ENCODE peak calls at places on chromosomes 13 and 19, in four cellular contexts. I, W, Y and L are unnamed samples.

GRCh38 chr19:2115324-2115723 is 18.6 kb downstream of the IZUMO4 start:
- DNase-seq in I (no peak), W (no peak), Y (no peak), L (no peak)

GRCh38 chr13:26785845-26786630 is 25.5 kb upstream of the GPR12 start:
- DNase-seq in I (peak), W (peak), Y (peak), L (peak)

GRCh38 chr13:69243366-69243765 is 864.3 kb upstream of the ATXN8OS start:
- DNase-seq in I (no peak), W (no peak), Y (no peak), L (peak)

GRCh38 chr13:41495044-41495443 is 37.7 kb downstream of the RGCC start:
- DNase-seq in I (no peak), W (no peak), Y (no peak), L (no peak)

GRCh38 chr19:28578786-28579505 is 634.0 kb downstream of the UQCRFS1 start:
- DNase-seq in I (no peak), W (peak), Y (no peak), L (no peak)

GRCh38 chr13:73107970-73108369 is 49.2 kb downstream of the KLF5 start:
- DNase-seq in I (no peak), W (no peak), Y (no peak), L (no peak)

GRCh38 chr13:101785858-101786257 is 333.4 kb downstream of the ITGBL1 start:
- DNase-seq in I (peak), W (no peak), Y (no peak), L (peak)

GRCh38 chr13:33918199-33918932 is 100.4 kb downstream of the RFC3 start:
- DNase-seq in I (no peak), W (no peak), Y (no peak), L (no peak)

GRCh38 chr13:71864094-71864980 is 2.7 kb downstream of the DACH1 start:
- DNase-seq in I (peak), W (no peak), Y (no peak), L (peak)

GRCh38 chr13:76226941-76227340 is 590.8 kb downstream of the LMO7 start:
- DNase-seq in I (no peak), W (no peak), Y (no peak), L (no peak)

GRCh38 chr19:8731428-8732169 is 10.2 kb downstream of the OR2Z1 start:
- DNase-seq in I (no peak), W (no peak), Y (no peak), L (no peak)

GRCh38 chr19:802497-802887 is 5.2 kb downstream of the PTBP1 start:
- DNase-seq in I (no peak), W (no peak), Y (no peak), L (no peak)

GRCh38 chr13:102678339-102679122 is 16.3 kb downstream of the METTL21C start:
- DNase-seq in I (no peak), W (no peak), Y (no peak), L (no peak)

GRCh38 chr19:1466461-1467227 is 12.4 kb downstream of the C19orf25 start:
- DNase-seq in I (no peak), W (no peak), Y (no peak), L (no peak)

GRCh38 chr19:52734340-52734892 is 428 bp downstream of the ZNF611 start:
- DNase-seq in I (no peak), W (peak), Y (no peak), L (peak)

GRCh38 chr19:48624067-48624594 is 4.8 kb downstream of the SPHK2 start:
- DNase-seq in I (peak), W (peak), Y (peak), L (no peak)
- TF ChIP-seq CTCF in I (no peak), W (no peak), Y (no peak), L (no peak)

GRCh38 chr19:54464044-54464623 is 556 bp upstream of the LENG9 start:
- DNase-seq in I (peak), W (peak), Y (peak), L (peak)

GRCh38 chr19:54463531-54464043 is at the start of gene LENG9:
- DNase-seq in I (peak), W (peak), Y (peak), L (peak)

GRCh38 chr19:54465367-54466109 is 2.0 kb upstream of the LENG9 start:
- DNase-seq in I (peak), W (peak), Y (no peak), L (no peak)

GRCh38 chr19:54462713-54463530 is 656 bp downstream of the LENG9 start:
- DNase-seq in I (peak), W (peak), Y (peak), L (peak)

DNA sequence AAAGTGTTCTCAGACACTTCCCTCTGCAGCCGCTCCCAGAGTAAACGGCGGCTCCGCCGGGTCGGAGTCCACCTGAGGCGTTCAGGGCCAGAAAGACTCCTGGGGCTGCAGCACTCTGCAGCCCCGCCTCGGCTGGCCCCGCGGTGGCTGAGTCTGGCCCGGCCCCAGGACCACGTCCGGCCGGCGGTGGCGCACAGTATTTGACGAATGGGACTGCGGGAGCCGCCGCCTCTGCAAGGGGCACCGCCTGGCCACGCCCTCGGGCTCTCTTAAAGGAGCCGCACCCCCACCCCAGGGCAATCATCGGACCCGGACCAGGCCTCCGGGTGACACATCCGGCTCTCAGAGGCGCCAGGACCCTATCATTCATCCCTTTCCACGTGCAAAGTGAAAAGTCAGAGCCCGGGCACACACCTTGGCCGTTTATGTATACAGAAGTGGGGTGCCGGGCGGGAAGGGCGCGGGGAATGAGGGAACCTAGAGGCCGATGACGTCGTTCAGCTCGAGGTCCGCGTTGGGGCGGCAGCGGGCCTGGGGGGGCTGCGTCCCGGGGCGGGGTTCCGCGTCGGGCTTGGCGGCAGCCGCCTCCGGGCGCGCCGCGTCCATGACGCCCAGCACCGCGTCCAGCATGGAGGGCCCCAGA is 1.2 kb upstream of the LENG9 start:
- DNase-seq in I (peak), W (peak), Y (peak), L (peak)
- TF ChIP-seq CTCF in I (no peak), W (no peak), Y (no peak), L (no peak)

DNA sequence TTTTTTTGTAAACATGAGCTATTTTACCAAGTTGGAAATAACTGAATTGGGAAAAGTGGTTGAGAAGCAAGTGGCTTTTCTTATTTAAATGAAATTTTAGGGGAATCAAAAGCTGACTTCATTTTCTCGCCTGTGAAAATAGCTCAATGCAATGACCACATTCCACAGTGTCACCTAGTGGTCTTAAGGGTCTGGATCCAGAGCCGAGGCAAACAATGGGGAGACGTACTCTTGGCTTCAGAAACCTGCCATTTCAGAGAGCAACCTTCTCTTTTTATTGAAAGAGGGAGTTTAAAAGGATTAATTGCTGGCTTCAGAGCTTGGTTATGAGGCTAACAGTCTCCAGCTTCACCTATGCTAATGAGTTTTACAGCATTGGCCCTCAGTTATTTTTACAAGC is 39.7 kb upstream of the RXFP2 start:
- DNase-seq in I (no peak), W (no peak), Y (no peak), L (no peak)
- TF ChIP-seq CTCF in I (no peak), W (no peak), Y (no peak), L (no peak)

GRCh38 chr13:103883152-103883551 is 816.9 kb upstream of the SLC10A2 start:
- DNase-seq in I (peak), W (no peak), Y (no peak), L (peak)
- TF ChIP-seq CTCF in I (peak), W (no peak), Y (no peak), L (no peak)

DNA sequence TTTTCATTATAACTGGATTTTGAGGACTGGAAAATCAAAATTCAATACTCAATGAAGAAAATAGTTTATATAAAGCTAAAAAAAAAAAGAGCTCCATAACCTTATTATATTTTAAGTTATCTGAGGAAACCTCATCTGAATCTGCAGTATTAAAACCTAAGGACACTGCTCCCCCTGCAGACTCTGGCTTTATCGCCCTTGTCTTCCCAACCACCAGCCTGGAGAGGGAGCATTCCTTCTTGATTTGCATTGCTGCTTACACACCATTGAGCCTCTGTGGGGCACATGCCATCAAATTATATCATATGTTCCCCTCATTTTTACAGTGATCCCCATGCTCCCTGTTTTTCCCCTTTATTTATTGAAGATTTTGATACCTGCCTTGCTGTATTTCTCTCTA is 871.4 kb upstream of the GPC6 start:
- DNase-seq in I (peak), W (no peak), Y (no peak), L (no peak)
- TF ChIP-seq CTCF in I (no peak), W (no peak), Y (no peak), L (no peak)

GRCh38 chr13:39602277-39602613 is 748 bp downstream of the LHFPL6 start:
- DNase-seq in I (no peak), W (no peak), Y (no peak), L (no peak)

GRCh38 chr13:39601636-39602035 is 1.4 kb downstream of the LHFPL6 start:
- DNase-seq in I (no peak), W (no peak), Y (no peak), L (no peak)

GRCh38 chr13:39603424-39603947 is 493 bp upstream of the LHFPL6 start:
- DNase-seq in I (no peak), W (no peak), Y (no peak), L (no peak)

GRCh38 chr13:39604736-39605135 is 1.7 kb upstream of the LHFPL6 start:
- DNase-seq in I (no peak), W (no peak), Y (no peak), L (no peak)

DNA sequence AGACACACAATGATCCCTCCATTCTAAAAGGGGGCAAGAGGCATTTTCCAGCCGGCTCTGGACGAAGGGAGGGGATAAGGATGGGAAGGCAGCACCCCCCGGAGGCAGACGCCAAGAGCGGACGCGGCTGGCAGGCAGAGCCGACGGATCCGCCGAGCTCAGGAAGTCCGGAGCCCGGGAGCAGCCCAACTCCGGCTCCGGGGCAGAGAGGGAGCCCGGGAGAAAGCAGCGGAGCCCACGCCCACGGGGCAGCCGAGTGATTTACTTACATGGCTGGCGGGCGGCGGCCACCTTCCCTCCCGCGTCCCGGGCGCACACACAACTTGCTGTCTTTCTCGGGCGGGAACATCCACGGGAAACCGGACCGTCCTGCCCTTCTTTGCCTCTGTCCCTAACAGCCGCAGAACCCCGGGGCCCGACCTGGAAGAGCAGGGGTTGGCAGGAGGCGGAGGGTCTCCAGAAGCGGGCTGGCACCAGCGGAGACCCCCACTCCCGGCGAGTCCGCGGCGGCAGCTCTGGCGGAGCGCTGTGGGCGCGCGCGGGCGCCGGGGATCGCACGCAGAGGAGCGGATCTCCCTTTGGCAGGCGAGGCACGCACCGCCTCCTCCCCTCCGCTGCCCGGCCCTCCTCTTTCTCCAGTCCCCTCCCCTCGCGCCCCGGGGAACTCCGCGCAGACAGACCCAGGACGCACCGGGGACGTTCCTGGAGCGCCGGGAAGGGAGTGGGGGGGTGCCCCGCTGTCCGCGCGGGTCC is at the start of gene LHFPL6:
- DNase-seq in I (peak), W (peak), Y (peak), L (peak)
- TF ChIP-seq CTCF in I (no peak), W (peak), Y (no peak), L (no peak)

GRCh38 chr13:100710176-100710575 is 35.6 kb upstream of the TMTC4 start:
- DNase-seq in I (no peak), W (no peak), Y (no peak), L (no peak)

GRCh38 chr13:100715604-100716003 is 41.0 kb upstream of the TMTC4 start:
- DNase-seq in I (no peak), W (no peak), Y (no peak), L (no peak)
- TF ChIP-seq CTCF in I (no peak), W (no peak), Y (no peak), L (no peak)

DNA sequence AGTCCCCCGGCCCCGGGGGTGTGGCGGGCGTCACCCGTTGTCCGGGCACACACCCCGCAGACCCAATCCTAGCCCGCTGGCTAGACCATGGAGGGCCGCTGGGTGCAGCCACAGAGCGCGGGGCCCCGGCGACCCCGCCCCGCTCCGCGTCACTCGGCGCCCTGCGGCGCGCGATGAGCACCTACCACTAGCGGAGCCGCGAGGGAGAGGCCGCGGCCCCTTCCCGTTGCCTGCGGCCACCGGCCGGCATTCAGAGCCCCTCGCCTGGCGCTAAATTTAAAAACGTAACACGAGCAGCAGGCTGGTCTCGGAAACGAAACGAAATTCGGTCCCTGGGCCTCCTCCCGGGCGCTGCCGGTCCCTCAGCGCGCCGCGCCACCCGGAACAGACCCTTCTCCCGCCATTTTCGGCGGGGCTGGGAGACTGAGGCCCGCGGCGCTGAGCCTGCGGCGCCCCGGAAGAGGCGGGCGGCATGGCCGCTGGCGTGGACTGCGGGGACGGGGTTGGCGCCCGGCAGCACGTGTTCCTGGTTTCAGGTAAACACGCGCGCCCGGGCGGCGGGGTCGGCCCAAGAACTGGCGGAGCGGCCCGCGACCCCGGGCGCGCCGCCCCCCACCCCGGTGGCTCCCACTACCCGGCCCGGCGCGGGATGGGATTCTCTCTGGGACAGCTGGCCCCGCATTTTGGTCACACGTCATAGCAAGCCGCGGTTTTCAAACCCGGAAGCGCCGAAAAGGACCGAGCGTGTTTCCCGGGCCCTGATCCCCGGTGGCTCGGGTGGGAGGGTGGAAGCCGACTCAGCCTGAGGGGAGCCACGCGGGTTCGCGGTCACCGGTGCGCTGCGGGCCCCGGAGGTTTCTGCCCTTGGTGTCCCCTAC is at the start of gene RNASEH2B:
- DNase-seq in I (peak), W (peak), Y (peak), L (peak)
- TF ChIP-seq CTCF in I (no peak), W (no peak), Y (no peak), L (no peak)

GRCh38 chr13:98484289-98485219 is 92.4 kb downstream of the STK24 start:
- DNase-seq in I (peak), W (peak), Y (no peak), L (peak)
- TF ChIP-seq CTCF in I (no peak), W (no peak), Y (no peak), L (no peak)